ENCODE peak calls at places on chromosomes 12 and 14, in four cellular contexts. Z is heart right ventricle, Q is body of pancreas, D is astrocyte. C is an unnamed sample. For H3K9me3, the result is how much of the 10 kb centered on the place peaks cover.

GRCh38 chr14:59439256-59440015 is 25.7 kb downstream of the GPR135 start:
- DNase-seq in Z (no peak), Q (no peak), D (peak), C (no peak)

GRCh38 chr14:91310620-91311283 is 66.2 kb upstream of the GPR68 start:
- DNase-seq in Z (no peak), Q (no peak), D (no peak), C (no peak)

GRCh38 chr14:67416085-67416484 is 4.1 kb upstream of the PLEK2 start:
- DNase-seq in Z (no peak), Q (peak), D (no peak), C (peak)

GRCh38 chr12:115337693-115338543 is 653.9 kb upstream of the TBX3 start:
- DNase-seq in Z (peak), Q (peak), D (peak), C (peak)

GRCh38 chr12:42589465-42590323 is at the start of gene PRICKLE1:
- DNase-seq in Z (peak), Q (peak), D (peak), C (peak)

GRCh38 chr12:113777751-113778150 is 188.4 kb downstream of the RBM19 start:
- DNase-seq in Z (no peak), Q (no peak), D (no peak), C (no peak)

GRCh38 chr12:112564160-112564559 is 145.4 kb downstream of the PTPN11 start:
- DNase-seq in Z (no peak), Q (no peak), D (no peak), C (no peak)

GRCh38 chr12:53696655-53697321 is 20.9 kb upstream of the ATP5MC2 start:
- DNase-seq in Z (no peak), Q (no peak), D (no peak), C (no peak)

GRCh38 chr12:76967181-76967885 is 88.5 kb upstream of the CSRP2 start:
- DNase-seq in Z (no peak), Q (no peak), D (no peak), C (no peak)

GRCh38 chr12:42104087-42104486 is 40.6 kb downstream of the GXYLT1 start:
- DNase-seq in Z (no peak), Q (no peak), D (no peak), C (no peak)

GRCh38 chr14:31884238-31884637 is 192.9 kb upstream of the ARHGAP5 start:
- DNase-seq in Z (no peak), Q (no peak), D (no peak), C (no peak)

GRCh38 chr12:95412826-95413311 is 61.1 kb upstream of the METAP2 start:
- DNase-seq in Z (no peak), Q (no peak), D (peak), C (no peak)

GRCh38 chr12:65741662-65742480 is 82.4 kb upstream of the HMGA2 start:
- DNase-seq in Z (peak), Q (peak), D (peak), C (peak)

GRCh38 chr12:100954118-100954517 is 159.5 kb downstream of the ANO4 start:
- DNase-seq in Z (no peak), Q (no peak), D (no peak), C (no peak)

GRCh38 chr14:74413622-74414021 is 12.4 kb downstream of the SYNDIG1L start:
- DNase-seq in Z (no peak), Q (no peak), D (no peak), C (no peak)

GRCh38 chr14:89615421-89615820 is 198.4 kb upstream of the FOXN3 start:
- DNase-seq in Z (no peak), Q (no peak), D (peak), C (no peak)

GRCh38 chr12:89243786-89244185 is 108.5 kb downstream of the DUSP6 start:
- DNase-seq in Z (no peak), Q (no peak), D (no peak), C (no peak)

GRCh38 chr12:12999959-13000615 is at the start of gene HEBP1:
- DNase-seq in Z (peak), Q (peak), D (peak), C (peak)

GRCh38 chr12:74111688-74112360 is 425.8 kb upstream of the ATXN7L3B start:
- DNase-seq in Z (no peak), Q (peak), D (no peak), C (no peak)

GRCh38 chr12:129659927-129660326 is 243.9 kb downstream of the TMEM132D start:
- DNase-seq in Z (no peak), Q (no peak), D (peak), C (no peak)

GRCh38 chr14:92633724-92634123 is 114.7 kb downstream of the LGMN start:
- DNase-seq in Z (no peak), Q (no peak), D (no peak), C (no peak)

GRCh38 chr12:132986001-132986884 is at the start of gene ZNF26:
- DNase-seq in Z (peak), Q (peak), D (peak), C (peak)
- H3K9me3 ChIP-seq in Z (under half), Q (under half), D (under half), C (under half)

DNA sequence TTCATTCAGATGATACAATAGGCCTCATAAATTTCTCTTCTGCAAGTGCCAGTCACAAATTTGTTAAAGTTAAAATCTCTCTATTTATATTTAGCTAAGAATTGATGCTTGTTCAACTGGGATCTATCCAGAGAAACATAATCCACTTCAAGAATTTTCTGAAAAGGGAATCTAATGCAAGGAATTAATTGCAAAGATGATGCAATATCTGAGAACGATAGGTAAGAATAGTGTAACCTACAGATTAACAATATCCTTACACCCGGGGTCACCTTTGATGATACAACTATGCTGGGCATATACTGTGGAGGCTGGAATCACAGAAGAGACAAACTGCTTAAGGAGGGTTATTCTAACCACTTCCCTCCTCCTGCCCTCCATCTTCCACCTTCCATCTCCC is 295.1 kb downstream of the FOXG1 start:
- DNase-seq in Z (no peak), Q (no peak), D (no peak), C (no peak)
- H3K9me3 ChIP-seq in Z (under half), Q (under half), D (under half), C (under half)

DNA sequence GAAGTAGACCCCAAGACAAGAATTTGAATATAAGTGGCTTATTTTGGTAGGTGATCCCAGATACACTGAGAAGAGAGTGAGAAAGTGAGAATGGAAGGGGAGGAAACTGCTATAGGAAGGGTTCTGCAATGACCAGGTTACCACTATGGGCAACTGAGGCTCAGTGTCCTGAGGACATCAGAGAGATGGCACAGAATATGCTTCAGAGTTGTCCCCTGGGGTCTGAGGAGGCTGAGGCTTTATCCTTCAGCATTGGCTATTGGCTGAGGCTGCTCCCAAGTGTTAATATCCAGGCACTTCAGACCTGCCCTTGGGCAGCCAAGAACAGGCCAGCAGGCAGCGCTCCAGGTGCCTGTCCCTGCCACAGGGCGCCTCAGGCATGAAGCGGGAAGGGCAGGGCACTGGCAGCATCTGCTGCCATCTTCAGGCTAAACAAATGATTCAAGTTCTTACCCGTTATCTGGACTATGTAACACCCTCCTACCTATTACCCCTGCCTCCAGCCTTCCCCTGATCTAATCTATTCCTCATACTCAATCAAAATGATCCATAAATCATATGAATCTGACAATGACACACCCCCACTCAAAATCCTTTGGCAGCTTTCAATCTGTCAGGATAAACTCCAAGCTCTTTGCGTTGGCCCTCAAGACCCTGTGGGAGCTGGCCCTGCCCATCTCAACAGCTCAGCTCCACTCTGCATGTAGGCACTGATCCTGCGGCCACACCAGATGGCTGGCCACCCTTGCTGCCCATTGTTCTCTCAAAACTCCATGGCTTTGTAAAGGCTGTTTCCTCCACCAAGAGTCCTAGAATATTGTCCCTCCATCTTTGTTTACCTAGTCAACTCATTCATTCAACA is 42.4 kb downstream of the CKAP4 start:
- DNase-seq in Z (peak), Q (peak), D (no peak), C (peak)
- H3K9me3 ChIP-seq in Z (under half), Q (under half), D (under half), C (under half)

GRCh38 chr12:62898568-62898967 is 36.4 kb downstream of the PPM1H start:
- DNase-seq in Z (no peak), Q (no peak), D (no peak), C (no peak)
- H3K9me3 ChIP-seq in Z (under half), Q (under half), D (under half), C (under half)

DNA sequence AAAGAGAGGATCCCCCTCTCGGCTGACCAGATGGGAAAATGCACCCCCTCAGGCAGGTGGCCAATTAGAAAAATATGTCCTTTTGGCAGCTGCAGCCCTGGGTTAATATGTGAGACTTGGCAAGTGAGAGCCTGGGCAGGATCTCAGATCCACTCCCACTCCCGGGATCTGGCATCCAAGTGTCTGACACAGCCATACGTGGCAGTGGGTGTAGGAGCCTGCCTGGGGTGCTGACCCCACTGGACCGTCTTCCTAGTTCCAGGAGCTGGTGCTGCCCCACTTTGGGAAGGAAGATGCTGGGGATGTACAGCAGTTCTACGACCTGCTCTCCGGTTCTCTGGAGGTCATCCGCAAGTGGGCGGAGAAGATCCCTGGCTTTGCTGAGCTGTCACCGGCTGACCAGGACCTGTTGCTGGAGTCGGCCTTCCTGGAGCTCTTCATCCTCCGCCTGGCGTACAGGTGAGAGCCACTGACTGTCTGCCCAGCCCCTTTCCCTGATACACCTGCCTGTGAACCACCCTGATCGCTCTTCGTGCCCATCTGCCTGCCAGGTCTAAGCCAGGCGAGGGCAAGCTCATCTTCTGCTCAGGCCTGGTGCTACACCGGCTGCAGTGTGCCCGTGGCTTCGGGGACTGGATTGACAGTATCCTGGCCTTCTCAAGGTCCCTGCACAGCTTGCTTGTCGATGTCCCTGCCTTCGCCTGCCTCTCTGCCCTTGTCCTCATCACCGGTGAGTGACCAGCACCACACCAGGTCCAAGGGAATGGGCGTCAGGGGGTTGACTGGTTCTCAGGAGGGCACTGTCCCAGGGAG is 5.8 kb downstream of the NR4A1 start:
- DNase-seq in Z (peak), Q (no peak), D (peak), C (no peak)
- H3K9me3 ChIP-seq in Z (under half), Q (under half), D (under half), C (under half)

DNA sequence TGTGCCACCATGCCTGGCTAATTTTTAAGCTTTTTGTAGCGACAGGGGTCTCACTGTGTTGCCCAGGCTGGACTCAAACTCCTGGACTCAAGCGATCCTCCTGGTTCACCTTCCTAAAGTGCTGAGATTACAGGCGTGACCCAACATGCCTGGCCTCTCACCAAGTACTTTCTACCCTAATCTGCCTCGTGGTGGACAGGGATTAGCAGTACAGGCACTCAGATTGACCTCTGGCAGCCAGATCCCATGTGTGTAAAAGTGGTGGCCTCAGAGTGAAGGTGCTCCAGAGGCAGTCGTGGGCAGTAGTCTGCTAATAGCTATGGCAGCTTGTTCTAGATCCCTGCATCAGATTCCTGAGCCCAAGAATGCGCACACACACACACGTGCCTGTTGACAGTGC is 30.9 kb downstream of the MTHFD1 start:
- DNase-seq in Z (no peak), Q (no peak), D (no peak), C (no peak)
- H3K9me3 ChIP-seq in Z (under half), Q (under half), D (under half), C (under half)

DNA sequence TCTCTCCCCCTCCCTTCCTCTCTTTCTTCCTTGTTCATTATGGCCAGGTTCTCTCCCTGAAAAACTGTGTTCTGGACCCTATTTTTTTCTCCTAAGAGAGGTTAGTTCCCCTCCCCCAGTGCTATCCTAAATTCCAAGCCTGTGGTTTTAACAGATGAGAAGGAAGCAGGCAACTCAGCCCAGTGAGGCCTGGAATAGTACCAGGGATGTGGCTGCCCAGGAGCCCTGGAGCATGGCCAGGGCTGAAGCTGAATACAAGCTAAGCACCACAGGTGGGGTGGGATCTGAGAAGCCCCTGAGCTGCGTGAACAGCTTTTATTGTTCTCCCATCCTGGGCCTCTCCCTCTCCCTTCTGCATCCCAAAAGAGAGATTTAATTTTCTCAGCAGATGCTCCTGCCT is 1581.3 kb upstream of the TMEM132C start:
- DNase-seq in Z (no peak), Q (no peak), D (peak), C (no peak)
- H3K9me3 ChIP-seq in Z (under half), Q (under half), D (under half), C (under half)

DNA sequence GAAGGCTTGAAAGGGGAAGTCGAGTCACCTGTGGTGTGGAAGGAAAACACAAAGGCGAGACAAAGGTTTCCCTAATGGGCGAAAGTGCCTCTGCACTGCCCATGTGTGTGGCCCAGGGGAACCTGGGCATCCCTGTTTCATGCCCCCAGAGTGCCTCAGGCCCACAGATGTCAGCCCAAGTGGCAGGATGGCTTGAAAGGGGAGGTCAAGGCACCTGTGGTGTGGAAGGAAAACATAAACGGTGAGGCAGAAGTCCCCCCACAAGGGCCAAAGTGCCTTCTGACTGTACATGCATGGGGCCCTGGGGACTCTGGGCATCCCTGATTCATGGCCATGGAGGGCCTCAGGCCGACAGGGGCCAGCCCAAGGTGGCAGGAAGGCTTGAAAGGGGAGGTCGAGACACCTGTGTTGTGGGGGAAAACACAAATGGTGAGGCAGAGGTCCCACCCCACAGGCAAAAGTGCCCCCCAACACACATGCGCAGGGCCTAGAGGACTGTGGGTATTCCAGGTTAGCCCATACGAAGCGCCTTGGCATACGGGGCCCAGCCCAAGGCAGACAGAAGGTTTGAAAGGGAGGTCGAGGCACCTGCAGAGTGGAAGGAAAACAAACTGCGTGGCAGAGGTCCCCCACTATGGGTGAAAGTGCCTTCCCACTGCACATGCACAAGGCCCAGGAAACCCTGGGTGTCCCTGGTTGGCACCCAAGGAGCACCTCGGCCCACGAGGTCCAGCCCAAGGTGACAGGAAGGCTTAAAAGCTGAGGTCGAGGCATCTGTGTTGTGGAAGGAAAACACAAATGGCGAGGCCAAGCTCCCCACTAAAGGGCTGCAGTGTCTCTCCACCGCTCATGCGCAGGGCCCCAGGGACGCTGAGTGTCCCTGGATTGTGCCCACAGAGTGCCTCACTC is 382.3 kb downstream of the ALG10 start:
- DNase-seq in Z (no peak), Q (no peak), D (no peak), C (no peak)
- H3K9me3 ChIP-seq in Z (under half), Q (under half), D (under half), C (under half)

GRCh38 chr12:31029466-31029865 is 44.2 kb upstream of the DDX11 start:
- DNase-seq in Z (no peak), Q (no peak), D (no peak), C (no peak)
- H3K9me3 ChIP-seq in Z (under half), Q (under half), D (under half), C (under half)

C was measured in thyroid gland.